ENCODE peak calls at places on chromosomes 2 and 18, in four cellular contexts. U is stimulated activated effector memory CD8-positive, alpha-beta T cell treated with anti-CD3 and anti-CD28 coated beads, Interleukin-12 subunit alpha, Interleukin-12 subunit beta, amount 100 ng/mL, for 72 hours; H is stimulated activated naive B cell treated with anti-CD40 and anti-IgM and Interleukin-4, amounts not matched to agents 10 μg/mL and 1 μg/mL and 100 μg/mL, for 72 hours; C is right cardiac atrium. V is an unnamed sample.

GRCh38 chr2:129144082-129144791 is 825.6 kb upstream of the HS6ST1 start:
- ATAC-seq in U (no peak), H (no peak), C (no peak), V (peak; percentile 45)

GRCh38 chr2:127173073-127173472 is 47.0 kb downstream of the CYP27C1 start:
- ATAC-seq in U (no peak), H (no peak), C (peak; percentile 25), V (no peak)

GRCh38 chr18:46915800-46916550 is 1.3 kb downstream of the PIAS2 start:
- ATAC-seq in U (no peak), H (no peak), C (no peak), V (no peak)

GRCh38 chr2:45459860-45460259 is 151.2 kb downstream of the SRBD1 start:
- ATAC-seq in U (no peak), H (no peak), C (no peak), V (no peak)

GRCh38 chr2:236687296-236687955 is 117.8 kb downstream of the ACKR3 start:
- ATAC-seq in U (no peak), H (no peak), C (peak; percentile 50), V (no peak)

GRCh38 chr2:20333738-20334137 is 16.9 kb downstream of the PUM2 start:
- ATAC-seq in U (peak; percentile 48), H (peak; percentile 83), C (no peak), V (peak; percentile 86)

GRCh38 chr2:141015339-141016047 is 1115.3 kb downstream of the LRP1B start:
- ATAC-seq in U (no peak), H (no peak), C (peak; percentile 84), V (no peak)

GRCh38 chr2:134174711-134175110 is 79.2 kb upstream of the MGAT5 start:
- ATAC-seq in U (no peak), H (no peak), C (peak; percentile 70), V (no peak)

GRCh38 chr2:178109813-178110212 is 2.4 kb upstream of the RBM45 start:
- ATAC-seq in U (no peak), H (no peak), C (no peak), V (no peak)

GRCh38 chr2:159913897-159914296 is 115.9 kb upstream of the CD302 start:
- ATAC-seq in U (no peak), H (peak; percentile 54), C (no peak), V (no peak)

GRCh38 chr2:218781691-218782528 is at the start of gene CYP27A1:
- ATAC-seq in U (no peak), H (peak; percentile 31), C (peak; percentile 93), V (peak; percentile 41)

GRCh38 chr2:53622141-53622540 is 145.5 kb upstream of the CHAC2 start:
- ATAC-seq in U (no peak), H (no peak), C (no peak), V (no peak)

GRCh38 chr2:152499921-152500320 is 164.9 kb downstream of the FMNL2 start:
- ATAC-seq in U (no peak), H (no peak), C (peak; percentile 92), V (peak; percentile 80)

GRCh38 chr2:112317303-112318158 is 42.1 kb downstream of the ZC3H6 start:
- ATAC-seq in U (no peak), H (no peak), C (no peak), V (no peak)

GRCh38 chr2:97834610-97835009 is 121.2 kb downstream of the ZAP70 start:
- ATAC-seq in U (no peak), H (no peak), C (no peak), V (no peak)

GRCh38 chr2:165044505-165045303 is 89.4 kb upstream of the SLC38A11 start:
- ATAC-seq in U (no peak), H (peak; percentile 43), C (no peak), V (no peak)

GRCh38 chr2:205695460-205695979 is 13.2 kb downstream of the NRP2 start:
- ATAC-seq in U (no peak), H (no peak), C (peak; percentile 20), V (no peak)

GRCh38 chr2:2648094-2648493 is 317.0 kb upstream of the MYT1L start:
- ATAC-seq in U (no peak), H (no peak), C (no peak), V (no peak)

GRCh38 chr2:188993264-188993663 is 19.1 kb downstream of the COL3A1 start:
- ATAC-seq in U (no peak), H (no peak), C (no peak), V (no peak)

GRCh38 chr18:31250902-31251301 is 67.1 kb upstream of the DSG1 start:
- ATAC-seq in U (no peak), H (no peak), C (no peak), V (no peak)

GRCh38 chr2:120182019-120182560 is 41.1 kb downstream of the TMEM185B start:
- ATAC-seq in U (no peak), H (no peak), C (no peak), V (no peak)

GRCh38 chr2:926259-926780 is 24.3 kb upstream of the SNTG2 start:
- ATAC-seq in U (no peak), H (no peak), C (no peak), V (no peak)

GRCh38 chr2:41180392-41180791 is 728.5 kb upstream of the SLC8A1 start:
- ATAC-seq in U (no peak), H (no peak), C (no peak), V (no peak)

GRCh38 chr2:69291004-69291650 is 95.9 kb downstream of the GFPT1 start:
- ATAC-seq in U (no peak), H (no peak), C (no peak), V (no peak)

GRCh38 chr2:200483729-200484198 is 26.1 kb downstream of the KCTD18 start:
- ATAC-seq in U (peak; percentile 73), H (peak; percentile 63), C (peak; percentile 27), V (peak; percentile 54)

GRCh38 chr2:39666489-39667141 is 898 bp downstream of the TMEM178A start:
- ATAC-seq in U (no peak), H (peak; percentile 16), C (peak; percentile 25), V (no peak)

GRCh38 chr2:147937744-147938349 is 82.7 kb downstream of the ORC4 start:
- ATAC-seq in U (no peak), H (no peak), C (peak; percentile 45), V (no peak)

GRCh38 chr2:84963692-84964405 is 7.1 kb upstream of the KCMF1 start:
- ATAC-seq in U (no peak), H (peak; percentile 19), C (no peak), V (no peak)

V was measured in stimulated activated memory B cell treated with anti-CD40 and anti-IgM and Interleukin-4, amounts not matched to agents 10 μg/mL and 1 μg/mL and 100 μg/mL, for 72 hours.